ENCODE peak calls at places on chromosomes 11 and 22, in seven cellular contexts. K is IMR-90; H is dorsolateral prefrontal cortex; M is mucosa of descending colon; F is CD8-positive, alpha-beta T cell; O is heart left ventricle; V is GM23338. G is an unnamed sample.
A peak's percentile ranks its signal among the peaks of the same experiment; 100 is the strongest.

GRCh38 chr11:119094816-119095065 is 6.9 kb downstream of the DPAGT1 start:
- DNase-seq in K (peak; percentile 86), H (peak; percentile 82), M (peak; percentile 92), F (no peak), O (peak; percentile 85), V (peak; percentile 68), G (peak; percentile 89)

GRCh38 chr22:28188480-28188879 is 269.4 kb upstream of the PITPNB start:
- DNase-seq in K (no peak), H (no peak), M (no peak), F (no peak), O (no peak), V (peak; percentile 72), G (no peak)

GRCh38 chr22:30868663-30869385 is 99.8 kb downstream of the MORC2 start:
- DNase-seq in K (peak; percentile 75), H (peak; percentile 40), M (peak; percentile 25), F (no peak), O (peak; percentile 11), V (no peak), G (peak; percentile 53)

GRCh38 chr22:47294222-47294532 is 531.7 kb downstream of the TBC1D22A start:
- DNase-seq in K (peak; percentile 52), H (peak; percentile 20), M (no peak), F (no peak), O (peak; percentile 11), V (no peak), G (peak; percentile 56)

GRCh38 chr22:27094633-27095308 is 437.4 kb downstream of the MIAT start:
- DNase-seq in K (peak; percentile 51), H (no peak), M (no peak), F (no peak), O (peak; percentile 32), V (no peak), G (no peak)

GRCh38 chr11:17734418-17734911 is at the start of gene KCNC1:
- DNase-seq in K (peak; percentile 34), H (peak; percentile 26), M (no peak), F (no peak), O (no peak), V (peak; percentile 75), G (peak; percentile 13)

GRCh38 chr22:31106651-31107205 is 640 bp downstream of the SELENOM start:
- DNase-seq in K (peak; percentile 55), H (no peak), M (peak; percentile 49), F (no peak), O (peak; percentile 21), V (peak; percentile 39), G (peak; percentile 70)

GRCh38 chr11:102121329-102121728 is 11.1 kb downstream of the YAP1 start:
- DNase-seq in K (peak; percentile 19), H (no peak), M (no peak), F (no peak), O (no peak), V (no peak), G (no peak)

GRCh38 chr11:1087279-1087960 is 12.7 kb downstream of the MUC2 start:
- DNase-seq in K (no peak), H (no peak), M (peak; percentile 36), F (no peak), O (no peak), V (no peak), G (no peak)

GRCh38 chr22:47012589-47013365 is 250.3 kb downstream of the TBC1D22A start:
- DNase-seq in K (peak; percentile 77), H (no peak), M (no peak), F (no peak), O (no peak), V (peak; percentile 50), G (peak; percentile 25)

GRCh38 chr11:22466809-22467208 is 128.6 kb downstream of the SLC17A6 start:
- DNase-seq in K (peak; percentile 97), H (no peak), M (no peak), F (no peak), O (no peak), V (no peak), G (peak; percentile 56)

GRCh38 chr11:83823461-83824025 is 537.4 kb upstream of the CCDC90B start:
- DNase-seq in K (peak; percentile 72), H (no peak), M (no peak), F (no peak), O (no peak), V (no peak), G (peak; percentile 44)

GRCh38 chr11:83816572-83817187 is 530.5 kb upstream of the CCDC90B start:
- DNase-seq in K (peak; percentile 42), H (no peak), M (no peak), F (no peak), O (no peak), V (peak; percentile 59), G (peak; percentile 49)

GRCh38 chr11:83815736-83816135 is 529.6 kb upstream of the CCDC90B start:
- DNase-seq in K (peak; percentile 23), H (no peak), M (no peak), F (no peak), O (no peak), V (no peak), G (peak; percentile 4)

GRCh38 chr11:83818349-83818748 is 532.2 kb upstream of the CCDC90B start:
- DNase-seq in K (peak; percentile 69), H (no peak), M (no peak), F (no peak), O (no peak), V (no peak), G (peak; percentile 52)

GRCh38 chr11:83819936-83820549 is 533.9 kb upstream of the CCDC90B start:
- DNase-seq in K (peak; percentile 79), H (no peak), M (no peak), F (no peak), O (no peak), V (peak; percentile 58), G (peak; percentile 84)
- TF ChIP-seq CTCF in K (peak; percentile 87), H (peak; percentile 81), M (no peak), F (peak; percentile 33), O (peak; percentile 60), V (peak; percentile 68), G (peak; percentile 38)

GRCh38 chr11:62394825-62395538 is 23.9 kb upstream of the SCGB1A1 start:
- DNase-seq in K (peak; percentile 80), H (peak; percentile 63), M (peak; percentile 77), F (no peak), O (peak; percentile 78), V (peak; percentile 89), G (peak; percentile 91)
- H3K4me3 ChIP-seq in K (peak overlapping the region; percentile 36), H (peak overlapping the region; percentile 54), M (no peak overlapping the region), F (no peak overlapping the region), O (peak overlapping the region; percentile 50), V (peak overlapping the region; percentile 43), G (peak overlapping the region; percentile 43)

DNA sequence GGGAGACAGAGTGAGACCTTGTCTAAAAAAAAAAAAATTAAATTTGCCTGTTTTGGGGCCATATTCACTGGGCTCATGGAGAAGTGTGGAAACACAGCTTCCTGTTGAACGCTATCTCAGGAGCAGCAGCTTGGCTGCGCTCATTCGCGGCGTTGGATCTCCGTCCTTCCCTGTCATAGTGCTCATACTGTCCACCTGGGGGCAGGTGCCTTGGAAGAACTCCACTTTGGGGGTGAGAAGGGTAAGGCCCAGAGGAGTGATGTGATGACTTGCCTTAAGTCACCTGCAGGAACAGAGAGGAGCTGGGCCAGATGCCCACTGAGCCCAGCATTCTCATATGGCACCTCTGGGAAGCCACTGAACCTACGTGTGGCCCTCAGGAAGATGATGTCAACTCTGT is 82.8 kb downstream of the CABIN1 start:
- DNase-seq in K (no peak), H (no peak), M (no peak), F (no peak), O (no peak), V (peak; percentile 26), G (no peak)
- TF ChIP-seq CTCF in K (peak; percentile 1), H (no peak), M (no peak), F (no peak), O (no peak), V (peak; percentile 34), G (no peak)

GRCh38 chr11:66878554-66878953 is 21.7 kb downstream of the LRFN4 start:
- DNase-seq in K (peak; percentile 29), H (no peak), M (no peak), F (no peak), O (no peak), V (no peak), G (no peak)
- H3K4me3 ChIP-seq in K (no peak overlapping the region), H (no peak overlapping the region), M (no peak overlapping the region), F (no peak overlapping the region), O (no peak overlapping the region), V (no peak overlapping the region), G (no peak overlapping the region)

DNA sequence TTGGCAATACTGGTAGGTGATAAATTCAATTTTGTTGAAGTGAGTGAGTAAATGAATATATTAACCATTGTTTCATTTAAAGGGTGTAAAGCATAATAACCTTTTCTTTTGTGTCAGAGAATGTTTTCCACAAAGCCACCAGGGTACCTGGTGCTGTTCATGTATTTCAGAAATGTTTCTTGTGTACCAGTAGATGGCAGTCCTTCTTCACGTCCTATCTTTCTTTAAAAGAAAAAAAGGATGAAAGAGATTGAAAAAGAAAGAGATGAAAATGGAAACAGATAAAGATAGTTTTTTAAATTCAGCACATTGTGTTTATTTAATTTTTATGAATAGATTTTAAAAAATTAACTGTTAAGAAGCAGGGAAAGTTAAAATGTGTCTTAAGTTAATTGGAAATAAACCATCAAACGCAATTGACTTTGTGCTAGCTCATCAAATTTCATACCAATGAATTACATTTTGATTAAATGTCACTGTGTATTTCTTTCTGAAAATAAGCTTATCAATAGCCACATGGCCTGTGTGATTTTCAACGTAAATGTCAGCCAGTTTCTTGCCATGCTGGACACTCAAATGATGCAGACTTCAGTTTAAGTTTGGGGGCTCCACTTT is 65.5 kb upstream of the CHORDC1 start:
- DNase-seq in K (peak; percentile 3), H (no peak), M (no peak), F (no peak), O (no peak), V (peak; percentile 57), G (peak; percentile 31)
- TF ChIP-seq CTCF in K (peak; percentile 50), H (peak; percentile 53), M (no peak), F (peak; percentile 20), O (peak; percentile 69), V (peak; percentile 73), G (peak; percentile 43)

DNA sequence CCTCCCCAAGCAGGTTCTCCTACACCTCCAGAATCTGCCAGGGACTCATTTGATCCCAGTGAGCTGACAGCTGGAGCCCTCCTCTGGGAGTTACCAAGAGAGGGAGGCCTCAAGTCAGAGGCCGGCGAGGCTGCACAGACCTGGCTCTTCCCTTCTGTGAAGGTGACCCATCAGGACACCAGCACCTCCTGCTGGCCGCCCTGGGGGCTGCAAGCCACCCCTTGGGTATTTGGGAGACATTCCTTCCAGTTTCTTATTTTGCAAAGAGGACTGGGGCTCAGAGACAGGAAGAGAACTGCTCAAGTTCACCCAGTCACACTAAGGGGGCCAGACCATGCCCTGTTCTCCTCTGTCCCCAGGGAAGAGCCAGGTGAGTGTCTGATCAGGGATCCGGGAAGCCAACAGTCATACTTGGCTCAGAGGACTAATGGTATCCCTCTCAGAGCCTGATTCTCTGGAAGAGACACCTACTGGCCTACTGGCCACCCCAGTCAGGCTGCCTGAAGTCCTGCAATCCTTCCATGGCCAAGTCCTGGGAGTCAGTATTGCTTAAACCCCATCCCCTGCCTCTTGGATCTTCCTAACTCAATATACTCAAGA is 40.5 kb upstream of the RIC3 start:
- DNase-seq in K (no peak), H (peak; percentile 60), M (no peak), F (no peak), O (no peak), V (peak; percentile 74), G (no peak)
- H3K4me3 ChIP-seq in K (no peak overlapping the region), H (no peak overlapping the region), M (no peak overlapping the region), F (no peak overlapping the region), O (no peak overlapping the region), V (no peak overlapping the region), G (no peak overlapping the region)